ENCODE peak calls at places on chromosome 7, in four cellular contexts. Z is HL-60, L is AG04449, M is choroid plexus epithelial cell. C is an unnamed sample.

GRCh38 chr7:130794619-130794922 is 60.6 kb upstream of the KLF14 start:
- DNase-seq in L (no peak), M (no peak), Z (no peak), C (peak)

GRCh38 chr7:34675749-34676374 is 17.8 kb downstream of the NPSR1 start:
- DNase-seq in M (peak), Z (peak), L (no peak), C (peak)

GRCh38 chr7:33701189-33701740 is 204.1 kb upstream of the BMPER start:
- DNase-seq in L (no peak), Z (no peak), M (no peak), C (no peak)

GRCh38 chr7:157150825-157151412 is 12.2 kb downstream of the UBE3C start:
- DNase-seq in Z (no peak), L (no peak), M (peak), C (peak)

GRCh38 chr7:42714361-42714760 is 197.5 kb downstream of the C7orf25 start:
- DNase-seq in M (no peak), Z (no peak), L (no peak), C (no peak)

GRCh38 chr7:69429817-69430501 is 168.3 kb upstream of the AUTS2 start:
- DNase-seq in M (no peak), L (no peak), Z (no peak), C (peak)

GRCh38 chr7:123918309-123918708 is 6.7 kb upstream of the SPAM1 start:
- DNase-seq in Z (no peak), L (no peak), M (no peak), C (no peak)

GRCh38 chr7:6251653-6252052 is 20.8 kb downstream of the CYTH3 start:
- DNase-seq in M (peak), Z (no peak), L (no peak), C (peak)

GRCh38 chr7:7577888-7578287 is 11.2 kb downstream of the MIOS start:
- DNase-seq in L (no peak), Z (peak), M (no peak), C (no peak)

GRCh38 chr7:141744131-141744530 is 6.0 kb downstream of the SSBP1 start:
- DNase-seq in Z (no peak), L (no peak), M (no peak), C (no peak)

GRCh38 chr7:133053321-133053891 is 28.5 kb downstream of the CHCHD3 start:
- DNase-seq in L (peak), Z (no peak), M (peak), C (peak)

GRCh38 chr7:33722383-33723096 is 182.8 kb upstream of the BMPER start:
- DNase-seq in Z (no peak), L (no peak), M (peak), C (peak)

GRCh38 chr7:7696458-7697119 is 21.8 kb downstream of the RPA3 start:
- DNase-seq in M (peak), L (no peak), Z (no peak), C (peak)

GRCh38 chr7:112986256-112987031 is 100.2 kb downstream of the GPR85 start:
- DNase-seq in Z (peak), M (peak), L (no peak), C (peak)

GRCh38 chr7:150983893-150984368 is 5.8 kb upstream of the KCNH2 start:
- DNase-seq in M (peak), L (no peak), Z (no peak), C (peak)

GRCh38 chr7:18511351-18511750 is 15.8 kb downstream of the HDAC9 start:
- DNase-seq in Z (no peak), L (no peak), M (no peak), C (no peak)

GRCh38 chr7:134908289-134908688 is 78.0 kb upstream of the AGBL3 start:
- DNase-seq in Z (no peak), M (peak), L (no peak), C (peak)

GRCh38 chr7:1396195-1396594 is 63.1 kb downstream of the MICALL2 start:
- DNase-seq in Z (no peak), L (no peak), M (no peak), C (no peak)

GRCh38 chr7:106277976-106278375 is 6.8 kb downstream of the NAMPT start:
- DNase-seq in M (peak), L (no peak), Z (no peak), C (peak)

GRCh38 chr7:157466473-157467261 is 129.9 kb downstream of the DNAJB6 start:
- DNase-seq in M (no peak), L (no peak), Z (no peak), C (no peak)

GRCh38 chr7:111933614-111934013 is 272.6 kb downstream of the DOCK4 start:
- DNase-seq in L (no peak), M (no peak), Z (no peak), C (peak)

GRCh38 chr7:112649560-112649959 is 140.6 kb downstream of the TMEM168 start:
- DNase-seq in Z (no peak), L (no peak), M (no peak), C (no peak)

GRCh38 chr7:158447206-158448171 is 140.1 kb downstream of the PTPRN2 start:
- DNase-seq in Z (no peak), L (no peak), M (no peak), C (no peak)

DNA sequence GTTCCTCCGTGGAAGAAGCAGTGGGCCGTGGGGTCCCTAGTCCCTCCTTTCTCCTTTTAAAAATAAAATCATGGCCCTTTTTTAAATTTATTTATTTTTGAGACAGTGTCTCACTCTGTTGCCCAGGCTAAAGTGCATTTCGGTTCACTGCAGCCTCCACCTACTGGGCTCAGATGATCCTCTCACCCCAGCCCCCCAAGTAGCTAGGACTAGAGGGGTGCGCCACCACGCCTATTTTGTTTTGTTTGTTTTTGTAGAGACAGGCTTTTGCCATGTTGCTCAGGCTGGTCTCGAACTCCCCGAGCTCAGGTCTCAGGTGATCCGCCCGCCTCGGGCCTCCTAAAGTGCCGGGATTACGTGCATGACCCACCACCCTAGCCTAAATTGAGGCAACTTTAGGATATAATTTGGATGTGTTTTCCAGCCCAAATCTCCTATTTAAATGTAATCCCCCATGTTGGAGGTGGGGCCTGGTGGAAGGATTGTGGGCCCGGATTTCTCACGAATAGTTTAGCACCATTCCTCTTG is 796 bp downstream of the ZNF736 start:
- DNase-seq in Z (no peak), M (peak), L (no peak), C (no peak)
- H3K4me3 ChIP-seq in Z (peak), M (peak), L (peak), C (peak)

GRCh38 chr7:10418985-10419384 is 554.7 kb upstream of the PHF14 start:
- DNase-seq in L (no peak), M (no peak), Z (no peak), C (no peak)
- TF ChIP-seq CTCF in L (no peak), M (no peak), Z (no peak), C (no peak)

GRCh38 chr7:100475549-100475948 is 3.5 kb downstream of the TSC22D4 start:
- DNase-seq in L (no peak), M (no peak), Z (no peak), C (no peak)
- H3K4me3 ChIP-seq in L (peak), M (peak), Z (no peak), C (peak)

GRCh38 chr7:95718556-95719410 is 53.6 kb upstream of the DYNC1I1 start:
- DNase-seq in L (no peak), Z (no peak), M (peak), C (peak)
- TF ChIP-seq CTCF in L (peak), Z (no peak), M (peak), C (peak)

DNA sequence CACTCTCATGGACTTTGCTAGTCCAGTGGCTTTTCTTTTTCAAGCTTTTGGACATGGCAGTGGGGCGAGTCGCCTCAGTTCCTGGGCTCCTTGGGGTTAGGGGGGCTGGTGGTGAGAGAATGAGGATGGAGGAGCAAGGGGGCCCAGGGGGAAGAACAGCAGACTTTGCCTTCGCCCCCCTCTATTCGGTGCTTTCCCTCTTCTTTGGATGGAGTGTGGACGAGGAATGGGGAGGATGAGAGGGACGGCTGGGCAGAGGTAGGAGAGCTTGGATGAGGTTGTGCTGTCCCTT is 255 bp downstream of the MAGI2 start:
- DNase-seq in Z (no peak), L (no peak), M (no peak), C (no peak)
- H3K4me3 ChIP-seq in Z (no peak), L (peak), M (peak), C (peak)

DNA sequence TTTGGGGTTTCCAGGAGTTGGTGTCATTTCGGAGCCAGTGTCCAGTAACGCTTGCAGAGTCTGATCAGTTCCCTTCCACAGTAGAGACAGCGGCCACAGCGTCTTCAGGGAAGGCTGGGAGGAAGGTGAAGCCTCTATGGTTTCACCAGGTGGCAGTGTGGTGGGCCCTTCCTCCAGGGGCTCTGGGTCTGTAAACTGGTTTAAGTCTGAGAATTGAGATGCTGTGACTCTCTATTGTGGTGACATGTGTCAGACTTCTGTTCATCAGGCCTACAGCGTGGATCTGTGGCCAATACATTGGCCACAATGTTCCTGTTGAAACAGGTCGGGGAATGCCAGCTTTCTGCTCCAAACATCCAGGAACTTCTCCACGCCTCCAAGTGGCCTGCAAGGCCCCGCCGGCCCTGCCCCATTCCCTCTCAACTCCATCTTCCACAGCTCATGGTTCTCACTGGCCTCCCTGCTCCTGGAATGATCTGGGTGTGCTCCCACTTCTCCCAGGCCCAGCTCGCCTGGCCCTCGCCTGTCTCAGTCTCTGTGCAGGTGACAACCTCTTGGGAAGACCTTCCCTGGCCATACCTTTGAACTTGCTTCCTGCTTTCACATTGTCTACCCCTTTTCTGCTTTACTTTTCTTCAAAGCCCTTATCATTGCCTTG is 124.5 kb upstream of the FAM20C start:
- DNase-seq in M (no peak), Z (no peak), L (no peak), C (peak)
- TF ChIP-seq CTCF in M (peak), Z (no peak), L (no peak), C (peak)

DNA sequence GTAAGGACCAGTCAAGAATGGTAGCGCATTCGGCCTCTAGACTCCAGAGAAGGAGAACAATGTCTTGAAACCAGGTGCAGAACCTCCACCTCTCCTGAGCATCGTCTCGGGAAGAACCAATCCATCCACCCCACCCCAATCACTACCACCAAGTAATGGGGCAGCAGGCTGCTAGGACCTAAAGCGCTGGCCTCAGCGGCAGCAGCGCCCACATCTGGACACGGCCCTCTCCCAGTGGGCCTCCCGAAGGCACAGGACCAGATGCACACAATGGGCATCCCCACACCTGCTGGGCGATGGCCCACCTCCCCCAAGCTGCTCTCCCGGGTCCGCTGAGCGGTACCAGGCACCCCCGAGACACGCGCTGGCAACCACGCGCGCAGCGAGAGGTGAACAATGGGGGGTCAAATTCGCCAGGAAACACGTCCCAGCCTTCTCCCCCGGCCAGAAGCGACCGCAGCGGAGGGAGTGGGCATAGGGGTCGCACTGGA is 631 bp downstream of the CTTNBP2 start:
- DNase-seq in L (no peak), Z (no peak), M (peak), C (peak)
- H3K4me3 ChIP-seq in L (peak), Z (peak), M (peak), C (peak)

DNA sequence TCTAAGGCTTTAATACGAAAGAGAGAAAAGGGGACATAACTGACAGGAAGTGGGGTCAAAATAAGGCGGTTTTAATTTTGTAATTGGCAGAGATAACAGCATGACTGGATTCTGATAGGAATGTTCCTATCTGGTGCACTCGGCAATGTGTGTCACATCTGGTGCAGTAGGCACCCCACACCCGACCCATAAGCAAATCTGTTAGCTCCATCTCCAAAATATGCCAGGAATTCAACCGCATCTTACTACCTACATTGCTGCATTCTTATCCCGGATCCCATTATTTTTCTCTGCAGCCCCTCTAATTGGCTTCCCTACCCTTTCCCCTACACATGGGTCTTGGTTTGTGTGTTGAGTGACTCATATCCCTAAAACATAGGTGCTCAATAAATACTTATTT is 19.1 kb upstream of the GALNT11 start:
- DNase-seq in M (peak), L (no peak), Z (no peak), C (no peak)
- TF ChIP-seq CTCF in M (no peak), L (no peak), Z (no peak), C (no peak)

DNA sequence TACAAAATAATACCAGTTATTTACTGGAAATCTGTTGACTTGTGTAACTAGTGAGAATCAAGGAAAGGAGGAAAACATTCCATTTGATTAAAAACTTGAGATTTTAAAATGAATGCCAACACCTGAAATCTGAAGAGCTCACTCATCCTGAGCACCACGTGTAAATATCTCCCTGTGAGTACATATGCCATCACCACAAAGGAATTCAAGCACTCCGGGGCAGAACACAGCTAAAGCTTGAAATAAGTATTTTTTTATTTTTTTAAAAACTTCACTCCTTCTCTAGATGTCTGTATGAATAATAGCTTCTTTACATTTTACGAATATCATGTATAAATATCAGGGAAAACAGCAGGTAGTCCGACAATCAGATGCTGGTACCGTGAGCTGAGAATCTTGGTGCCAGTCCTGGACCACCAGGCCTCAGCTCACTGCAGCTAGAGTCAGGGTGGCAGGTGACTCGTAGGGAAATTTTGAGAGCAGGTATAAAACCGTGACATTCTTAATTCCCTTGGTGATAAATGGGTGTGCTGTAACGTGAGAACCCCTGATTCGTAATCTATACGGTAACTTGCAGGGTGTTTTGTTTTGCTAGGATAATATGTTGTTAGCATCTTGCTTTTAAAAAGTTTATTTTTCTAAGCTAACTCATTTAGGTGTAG is 12.7 kb downstream of the LMTK2 start:
- DNase-seq in L (peak), M (peak), Z (no peak), C (peak)
- H3K4me3 ChIP-seq in L (no peak), M (no peak), Z (no peak), C (no peak)

GRCh38 chr7:47288060-47288459 is 293.9 kb downstream of the TNS3 start:
- DNase-seq in Z (no peak), L (no peak), M (no peak), C (no peak)
- TF ChIP-seq CTCF in Z (no peak), L (no peak), M (no peak), C (no peak)